ENCODE peak calls at places on chromosomes 12 and 14, in five cellular contexts. J is NCI-H69, O is amniotic stem cell, X is epithelial cell of esophagus, W is BE2C. R is an unnamed sample.

GRCh38 chr12:92036771-92037453 is 108.7 kb downstream of the BTG1 start:
- DNase-seq in J (peak; percentile 39), O (no peak), X (peak; percentile 72), W (peak; percentile 22), R (no peak)

GRCh38 chr14:63286071-63286470 is 32.7 kb downstream of the GPHB5 start:
- DNase-seq in J (peak; percentile 97), O (no peak), X (no peak), W (no peak), R (no peak)

GRCh38 chr12:27460471-27460978 is 14.0 kb downstream of the SMCO2 start:
- DNase-seq in J (no peak), O (no peak), X (peak; percentile 70), W (no peak), R (no peak)

GRCh38 chr14:74501135-74501614 is 7.6 kb downstream of the ISCA2 start:
- DNase-seq in J (peak; percentile 84), O (no peak), X (peak; percentile 75), W (peak; percentile 85), R (peak; percentile 96)

GRCh38 chr12:110249105-110249504 is 31.9 kb upstream of the ATP2A2 start:
- DNase-seq in J (peak; percentile 14), O (no peak), X (no peak), W (no peak), R (peak; percentile 58)

GRCh38 chr14:80955434-80955939 is at the start of gene TSHR:
- DNase-seq in J (peak; percentile 91), O (no peak), X (no peak), W (no peak), R (peak; percentile 49)

GRCh38 chr14:103224996-103225874 is 102.0 kb downstream of the TNFAIP2 start:
- DNase-seq in J (no peak), O (no peak), X (no peak), W (no peak), R (no peak)

GRCh38 chr14:92959761-92960680 is 37.1 kb downstream of the CHGA start:
- DNase-seq in J (peak; percentile 87), O (no peak), X (peak; percentile 42), W (no peak), R (peak; percentile 86)

GRCh38 chr14:94601961-94602391 is 10.2 kb upstream of the SERPINA3 start:
- DNase-seq in J (no peak), O (peak; percentile 47), X (peak; percentile 82), W (no peak), R (no peak)

GRCh38 chr12:13373803-13374202 is 177.3 kb downstream of the EMP1 start:
- DNase-seq in J (no peak), O (no peak), X (no peak), W (no peak), R (no peak)

GRCh38 chr12:94676011-94676709 is 25.8 kb upstream of the TMCC3 start:
- DNase-seq in J (no peak), O (no peak), X (no peak), W (no peak), R (peak; percentile 32)

GRCh38 chr12:46383654-46384450 is 11.3 kb upstream of the SLC38A2 start:
- DNase-seq in J (peak; percentile 87), O (peak; percentile 77), X (peak; percentile 93), W (peak; percentile 71), R (peak; percentile 86)

GRCh38 chr14:77006127-77006526 is 22.4 kb downstream of the IRF2BPL start:
- DNase-seq in J (no peak), O (no peak), X (no peak), W (no peak), R (no peak)

GRCh38 chr12:11675952-11676505 is 26.6 kb downstream of the ETV6 start:
- DNase-seq in J (no peak), O (no peak), X (no peak), W (no peak), R (peak; percentile 65)

GRCh38 chr14:67444395-67444794 is 32.4 kb upstream of the PLEK2 start:
- DNase-seq in J (no peak), O (no peak), X (peak; percentile 80), W (no peak), R (no peak)

GRCh38 chr12:11805043-11805442 is 155.6 kb downstream of the ETV6 start:
- DNase-seq in J (no peak), O (no peak), X (no peak), W (no peak), R (no peak)

GRCh38 chr12:113990548-113991223 is 24.6 kb upstream of the RBM19 start:
- DNase-seq in J (peak; percentile 83), O (no peak), X (no peak), W (no peak), R (peak; percentile 44)

GRCh38 chr12:56941299-56942017 is 7.2 kb upstream of the SDR9C7 start:
- DNase-seq in J (no peak), O (no peak), X (peak; percentile 86), W (no peak), R (no peak)

GRCh38 chr12:3262466-3262865 is 185.3 kb downstream of the TSPAN9 start:
- DNase-seq in J (peak; percentile 97), O (no peak), X (no peak), W (no peak), R (peak; percentile 90)

GRCh38 chr12:15446798-15447197 is 124.5 kb downstream of the PTPRO start:
- DNase-seq in J (peak; percentile 40), O (no peak), X (peak; percentile 99), W (no peak), R (no peak)

GRCh38 chr14:68762944-68763831 is 29.7 kb downstream of the ZFP36L1 start:
- DNase-seq in J (peak; percentile 58), O (no peak), X (no peak), W (peak; percentile 87), R (peak; percentile 99)

GRCh38 chr14:50357124-50357523 is 39.6 kb downstream of the CDKL1 start:
- DNase-seq in J (no peak), O (no peak), X (no peak), W (no peak), R (no peak)

GRCh38 chr14:64806862-64807495 is 72.7 kb downstream of the SPTB start:
- DNase-seq in J (no peak), O (no peak), X (no peak), W (no peak), R (no peak)

GRCh38 chr14:22558221-22558913 is 30.7 kb downstream of the DAD1 start:
- DNase-seq in J (no peak), O (no peak), X (no peak), W (no peak), R (no peak)

GRCh38 chr12:263574-263973 is 938 bp upstream of the SLC6A13 start:
- DNase-seq in J (no peak), O (no peak), X (peak; percentile 30), W (no peak), R (peak; percentile 45)